ENCODE peak calls at places on chromosomes 6 and 20, in seven cellular contexts. D is astrocyte of the spinal cord, E is left ventricle myocardium inferior, O is Peyer's patch, X is MM.1S, P is HFFc6, N is IMR-90. B is an unnamed sample.

GRCh38 chr6:36249536-36249935 is 20.3 kb upstream of the PNPLA1 start:
- DNase-seq in D (no peak), E (no peak), O (no peak), X (no peak), P (no peak), N (peak; percentile 20), B (no peak)

GRCh38 chr6:43893073-43893472 is 123.1 kb downstream of the VEGFA start:
- DNase-seq in D (no peak), E (no peak), O (no peak), X (no peak), P (no peak), N (no peak), B (no peak)

GRCh38 chr20:52103911-52104545 is 87.6 kb downstream of the ZFP64 start:
- DNase-seq in D (peak; percentile 22), E (no peak), O (no peak), X (no peak), P (no peak), N (peak; percentile 14), B (peak; percentile 13)

GRCh38 chr6:45554596-45554995 is 176.9 kb upstream of the SUPT3H start:
- DNase-seq in D (no peak), E (no peak), O (no peak), X (no peak), P (no peak), N (peak; percentile 19), B (no peak)

GRCh38 chr20:17688965-17689364 is 6.9 kb upstream of the RRBP1 start:
- DNase-seq in D (no peak), E (no peak), O (no peak), X (no peak), P (no peak), N (peak; percentile 73), B (no peak)

GRCh38 chr20:48975955-48976354 is 54.4 kb downstream of the ARFGEF2 start:
- DNase-seq in D (no peak), E (no peak), O (no peak), X (no peak), P (no peak), N (no peak), B (no peak)

GRCh38 chr6:80690611-80691090 is 584.2 kb downstream of the BCKDHB start:
- DNase-seq in D (peak; percentile 44), E (no peak), O (no peak), X (no peak), P (peak; percentile 7), N (peak; percentile 51), B (peak; percentile 31)

GRCh38 chr20:1005452-1006027 is 3.4 kb upstream of the RSPO4 start:
- DNase-seq in D (no peak), E (no peak), O (peak; percentile 53), X (peak; percentile 61), P (peak; percentile 12), N (peak; percentile 24), B (peak; percentile 24)

GRCh38 chr6:23990158-23990557 is 135.9 kb upstream of the NRSN1 start:
- DNase-seq in D (no peak), E (no peak), O (no peak), X (no peak), P (no peak), N (no peak), B (no peak)

GRCh38 chr6:156389296-156389695 is 387.9 kb upstream of the ARID1B start:
- DNase-seq in D (no peak), E (no peak), O (no peak), X (no peak), P (no peak), N (no peak), B (no peak)

GRCh38 chr6:82385546-82385945 is 21.9 kb downstream of the TPBG start:
- DNase-seq in D (no peak), E (no peak), O (no peak), X (no peak), P (no peak), N (no peak), B (no peak)

GRCh38 chr20:51341581-51341980 is 200.9 kb downstream of the NFATC2 start:
- DNase-seq in D (no peak), E (no peak), O (no peak), X (no peak), P (no peak), N (peak; percentile 72), B (peak; percentile 64)

GRCh38 chr20:19691125-19691524 is 66.9 kb upstream of the RIN2 start:
- DNase-seq in D (no peak), E (peak; percentile 31), O (peak; percentile 77), X (no peak), P (no peak), N (no peak), B (no peak)

GRCh38 chr6:5695260-5696245 is 311.2 kb downstream of the NRN1 start:
- DNase-seq in D (peak; percentile 76), E (no peak), O (no peak), X (no peak), P (peak; percentile 80), N (peak; percentile 79), B (peak; percentile 76)

GRCh38 chr6:16320533-16321340 is 82.3 kb downstream of the GMPR start:
- DNase-seq in D (no peak), E (no peak), O (no peak), X (no peak), P (peak; percentile 32), N (peak; percentile 91), B (peak; percentile 79)

GRCh38 chr6:113495521-113495920 is 361.6 kb upstream of the MARCKS start:
- DNase-seq in D (peak; percentile 77), E (no peak), O (no peak), X (no peak), P (peak; percentile 75), N (peak; percentile 87), B (peak; percentile 81)

GRCh38 chr20:35319206-35320197 is 27.3 kb upstream of the FAM83C start:
- DNase-seq in D (peak; percentile 75), E (no peak), O (peak; percentile 71), X (no peak), P (peak; percentile 50), N (peak; percentile 89), B (peak; percentile 67)

GRCh38 chr6:144219056-144219685 is 66.0 kb upstream of the UTRN start:
- DNase-seq in D (peak; percentile 64), E (no peak), O (no peak), X (peak; percentile 40), P (peak; percentile 66), N (peak; percentile 71), B (peak; percentile 72)

GRCh38 chr6:149921361-149921760 is 1.6 kb downstream of the RAET1G start:
- DNase-seq in D (no peak), E (no peak), O (no peak), X (no peak), P (no peak), N (no peak), B (no peak)

GRCh38 chr6:140079328-140079727 is 704.9 kb upstream of the CITED2 start:
- DNase-seq in D (no peak), E (peak; percentile 47), O (no peak), X (no peak), P (peak; percentile 8), N (peak; percentile 71), B (peak; percentile 39)

GRCh38 chr6:157005940-157006339 is 228.8 kb downstream of the ARID1B start:
- DNase-seq in D (no peak), E (no peak), O (no peak), X (no peak), P (no peak), N (no peak), B (no peak)

GRCh38 chr20:47118641-47119040 is 224.0 kb downstream of the EYA2 start:
- DNase-seq in D (no peak), E (no peak), O (no peak), X (no peak), P (no peak), N (peak; percentile 28), B (no peak)

GRCh38 chr20:47117789-47118188 is 223.1 kb downstream of the EYA2 start:
- DNase-seq in D (peak; percentile 44), E (no peak), O (no peak), X (no peak), P (no peak), N (peak; percentile 65), B (no peak)

GRCh38 chr20:47122560-47122959 is 227.9 kb downstream of the EYA2 start:
- DNase-seq in D (no peak), E (no peak), O (no peak), X (no peak), P (no peak), N (no peak), B (no peak)

GRCh38 chr20:47118201-47118600 is 223.6 kb downstream of the EYA2 start:
- DNase-seq in D (no peak), E (no peak), O (no peak), X (no peak), P (no peak), N (peak; percentile 55), B (no peak)

DNA sequence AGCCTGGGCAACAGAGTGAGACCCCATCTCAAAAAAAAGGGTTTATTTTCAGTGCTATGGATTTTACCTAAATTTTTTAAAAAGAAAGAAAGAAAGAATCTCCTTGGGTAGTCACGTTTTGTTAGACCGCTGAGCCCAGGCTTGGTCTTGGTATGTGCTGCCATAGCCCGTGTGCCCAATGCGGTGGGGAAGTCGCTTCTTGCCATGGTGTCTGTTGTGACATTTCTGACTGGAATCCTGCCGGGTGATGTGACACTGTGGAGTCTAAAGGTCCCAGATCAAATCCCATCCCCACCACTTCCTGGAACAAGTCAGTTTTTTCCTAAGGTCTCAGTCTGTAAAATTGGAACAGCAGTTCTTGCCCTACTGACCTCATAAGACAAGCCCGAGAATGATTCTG is 225.7 kb downstream of the EYA2 start:
- DNase-seq in D (no peak), E (no peak), O (no peak), X (no peak), P (no peak), N (no peak), B (no peak)
- TF ChIP-seq CTCF in D (no peak), E (no peak), O (no peak), X (no peak), P (no peak), N (no peak), B (no peak)

GRCh38 chr6:168071620-168072019 is 7.4 kb downstream of the FRMD1 start:
- DNase-seq in D (no peak), E (no peak), O (peak; percentile 50), X (no peak), P (no peak), N (no peak), B (no peak)
- TF ChIP-seq CTCF in D (no peak), E (no peak), O (peak; percentile 22), X (peak; percentile 21), P (peak; percentile 23), N (no peak), B (no peak)

GRCh38 chr6:13873288-13874190 is 51.2 kb upstream of the RNF182 start:
- DNase-seq in D (no peak), E (peak; percentile 55), O (peak; percentile 88), X (peak; percentile 55), P (peak; percentile 11), N (no peak), B (peak; percentile 11)
- TF ChIP-seq CTCF in D (peak; percentile 76), E (peak; percentile 72), O (peak; percentile 62), X (peak; percentile 92), P (peak; percentile 82), N (peak; percentile 49), B (peak; percentile 46)

DNA sequence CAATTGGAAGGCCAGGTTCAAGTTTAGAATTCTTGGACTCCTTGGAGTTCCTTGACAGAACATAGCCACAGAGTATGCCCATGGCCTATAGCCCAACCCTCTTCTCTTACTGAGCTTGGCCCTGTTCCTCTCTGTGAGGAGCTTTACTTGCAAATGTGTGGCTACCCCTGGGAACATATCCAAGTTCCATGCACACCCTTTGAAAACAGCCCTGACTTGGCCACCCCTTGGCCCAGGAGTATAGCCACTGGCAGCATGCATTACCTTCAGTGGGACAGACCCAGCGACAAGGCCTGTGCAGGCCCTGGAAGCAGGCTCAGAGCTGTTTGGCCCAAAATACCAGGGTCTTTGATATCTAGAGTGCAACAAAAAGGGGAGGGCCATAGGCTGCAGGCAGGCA is 19.5 kb upstream of the MAS1 start:
- DNase-seq in D (no peak), E (no peak), O (no peak), X (no peak), P (no peak), N (no peak), B (no peak)
- TF ChIP-seq CTCF in D (no peak), E (no peak), O (no peak), X (no peak), P (no peak), N (no peak), B (no peak)

B was measured in fibroblast of mammary gland.